ENCODE peak calls at places on chromosome X, in seven cellular contexts. J is tibial artery; V is effector memory CD4-positive, alpha-beta T cell; B is iPS-NIHi11; W is kidney glomerular epithelial cell; F is body of pancreas; C is fibroblast of mammary gland. M is an unnamed sample.

GRCh38 chrX:21873063-21873785 is 17.4 kb downstream of the YY2 start:
- DNase-seq in W (no peak), B (no peak), V (no peak), F (no peak), C (no peak), J (no peak), M (no peak)

GRCh38 chrX:136457303-136457917 is 30.3 kb upstream of the BRS3 start:
- DNase-seq in J (peak; percentile 24), W (no peak), B (no peak), C (peak; percentile 49), V (no peak), F (no peak), M (peak; percentile 44)

GRCh38 chrX:44908198-44908597 is 35.2 kb downstream of the KDM6A start:
- DNase-seq in B (no peak), C (peak; percentile 48), F (no peak), W (no peak), V (no peak), J (no peak), M (no peak)

GRCh38 chrX:44062842-44063241 is 89.7 kb upstream of the NDP start:
- DNase-seq in C (no peak), F (no peak), V (no peak), J (no peak), W (peak; percentile 3), B (no peak), M (no peak)

GRCh38 chrX:133660356-133660755 is 245.1 kb upstream of the GPC4 start:
- DNase-seq in B (no peak), W (no peak), C (peak; percentile 93), J (no peak), V (no peak), F (peak; percentile 29), M (no peak)

GRCh38 chrX:125998432-125998831 is 167.7 kb downstream of the DCAF12L2 start:
- DNase-seq in F (no peak), C (peak; percentile 2), V (no peak), B (peak; percentile 3), W (no peak), J (no peak), M (no peak)

GRCh38 chrX:132491191-132491590 is 2.4 kb upstream of the MBNL3 start:
- DNase-seq in W (no peak), B (no peak), V (peak; percentile 2), J (no peak), C (no peak), F (peak; percentile 61), M (no peak)

GRCh38 chrX:40167240-40168182 is 69.8 kb upstream of the BCOR start:
- DNase-seq in J (no peak), C (no peak), F (no peak), W (no peak), B (no peak), V (no peak), M (no peak)

GRCh38 chrX:119417842-119418241 is 18.7 kb downstream of the SLC25A43 start:
- DNase-seq in C (peak; percentile 22), J (no peak), V (no peak), F (no peak), B (no peak), W (no peak), M (no peak)

GRCh38 chrX:105191878-105192277 is 28.6 kb downstream of the TEX13A start:
- DNase-seq in V (no peak), J (no peak), W (peak; percentile 3), B (peak; percentile 43), C (peak; percentile 23), F (peak; percentile 2), M (no peak)

GRCh38 chrX:40037367-40037766 is 60.4 kb downstream of the BCOR start:
- DNase-seq in F (no peak), C (no peak), J (no peak), V (no peak), W (no peak), B (no peak), M (no peak)

GRCh38 chrX:12988797-12989196 is 13.9 kb downstream of the TMSB4X start:
- DNase-seq in W (peak; percentile 39), B (no peak), C (peak; percentile 63), V (no peak), F (peak; percentile 87), J (no peak), M (no peak)

GRCh38 chrX:47483310-47484268 is 567 bp upstream of the ZNF41 start:
- DNase-seq in V (no peak), J (peak; percentile 34), B (no peak), F (peak; percentile 14), C (peak; percentile 41), W (peak; percentile 33), M (no peak)

GRCh38 chrX:71128166-71128833 is 9.9 kb downstream of the MED12 start:
- DNase-seq in B (no peak), J (no peak), F (no peak), V (no peak), C (peak; percentile 55), W (peak; percentile 37), M (no peak)

GRCh38 chrX:148811236-148811635 is 310.8 kb downstream of the AFF2 start:
- DNase-seq in J (no peak), V (no peak), C (peak; percentile 5), B (no peak), W (no peak), F (no peak), M (no peak)

GRCh38 chrX:38212246-38212645 is 8.4 kb downstream of the SRPX start:
- DNase-seq in V (no peak), C (peak; percentile 71), J (no peak), F (no peak), W (no peak), B (no peak), M (no peak)

GRCh38 chrX:24228596-24228995 is 79.1 kb downstream of the ZFX start:
- DNase-seq in F (no peak), W (no peak), V (no peak), B (no peak), C (no peak), J (no peak), M (no peak)

GRCh38 chrX:19709812-19710518 is 177.4 kb downstream of the SH3KBP1 start:
- DNase-seq in F (peak; percentile 1), C (peak; percentile 97), J (no peak), V (no peak), B (no peak), W (peak; percentile 54), M (no peak)

GRCh38 chrX:10404435-10404834 is 215.9 kb downstream of the MID1 start:
- DNase-seq in W (no peak), J (no peak), C (peak; percentile 53), B (no peak), V (no peak), F (no peak), M (no peak)

GRCh38 chrX:72060196-72060974 is 71.3 kb downstream of the RTL5 start:
- DNase-seq in C (no peak), J (peak; percentile 42), W (no peak), F (peak; percentile 11), B (peak; percentile 48), V (no peak), M (no peak)

GRCh38 chrX:72306085-72306801 is 529 bp upstream of the CITED1 start:
- DNase-seq in V (no peak), F (no peak), J (no peak), B (no peak), C (no peak), W (no peak), M (no peak)

M was measured in NCI-H1436 treated with DMSO at 0.1 percent for 48 hours.